ENCODE peak calls at places on chromosomes 16 and 17, in eight cellular contexts. X, P, R, Z, G, O, V and A are unnamed samples. For H3K4me1, the result is how much of the 10 kb centered on the place peaks cover.

GRCh38 chr16:49766280-49766679 is 89.6 kb downstream of the ZNF423 start:
- DNase-seq in V (no peak), R (no peak), P (no peak), Z (no peak), O (no peak), G (no peak), X (no peak), A (no peak)

GRCh38 chr17:78917451-78918307 is 7.5 kb downstream of the TIMP2 start:
- DNase-seq in Z (no peak), X (no peak), O (no peak), V (no peak), P (no peak), R (no peak), G (no peak), A (no peak)

GRCh38 chr17:66711936-66712335 is 123.0 kb upstream of the CACNG5 start:
- DNase-seq in P (peak), R (peak), X (no peak), Z (no peak), O (peak), G (no peak), V (no peak), A (no peak)

GRCh38 chr17:330993-331701 is 21.5 kb downstream of the RPH3AL start:
- DNase-seq in Z (no peak), X (peak), R (peak), P (no peak), V (peak), G (peak), O (peak), A (peak)

GRCh38 chr16:89922884-89923639 is at the start of gene TUBB3:
- DNase-seq in X (no peak), Z (peak), P (peak), V (peak), R (peak), G (peak), O (peak), A (peak)

GRCh38 chr17:12388206-12388605 is 277.5 kb upstream of the MYOCD start:
- DNase-seq in Z (no peak), P (no peak), G (no peak), X (no peak), O (no peak), V (no peak), R (no peak), A (no peak)

GRCh38 chr16:19210968-19211367 is 42.9 kb downstream of the SYT17 start:
- DNase-seq in P (no peak), V (no peak), X (no peak), G (no peak), R (no peak), O (no peak), Z (no peak), A (no peak)

GRCh38 chr17:44362479-44362963 is 1.1 kb downstream of the FAM171A2 start:
- DNase-seq in G (no peak), V (no peak), O (no peak), P (no peak), X (no peak), Z (no peak), R (no peak), A (no peak)

GRCh38 chr17:76266244-76266938 is 1.2 kb downstream of the UBALD2 start:
- DNase-seq in G (no peak), Z (no peak), O (no peak), X (no peak), P (no peak), R (no peak), V (no peak), A (no peak)

GRCh38 chr17:76264425-76264754 is 758 bp upstream of the UBALD2 start:
- DNase-seq in P (no peak), O (no peak), V (no peak), Z (no peak), R (no peak), G (no peak), X (no peak), A (no peak)

GRCh38 chr17:76265624-76266243 is 586 bp downstream of the UBALD2 start:
- DNase-seq in V (peak), Z (peak), X (no peak), R (peak), G (peak), P (peak), O (peak), A (peak)

GRCh38 chr17:76263896-76264295 is 1.3 kb upstream of the UBALD2 start:
- DNase-seq in R (no peak), G (no peak), Z (no peak), V (no peak), X (no peak), O (no peak), P (no peak), A (no peak)

DNA sequence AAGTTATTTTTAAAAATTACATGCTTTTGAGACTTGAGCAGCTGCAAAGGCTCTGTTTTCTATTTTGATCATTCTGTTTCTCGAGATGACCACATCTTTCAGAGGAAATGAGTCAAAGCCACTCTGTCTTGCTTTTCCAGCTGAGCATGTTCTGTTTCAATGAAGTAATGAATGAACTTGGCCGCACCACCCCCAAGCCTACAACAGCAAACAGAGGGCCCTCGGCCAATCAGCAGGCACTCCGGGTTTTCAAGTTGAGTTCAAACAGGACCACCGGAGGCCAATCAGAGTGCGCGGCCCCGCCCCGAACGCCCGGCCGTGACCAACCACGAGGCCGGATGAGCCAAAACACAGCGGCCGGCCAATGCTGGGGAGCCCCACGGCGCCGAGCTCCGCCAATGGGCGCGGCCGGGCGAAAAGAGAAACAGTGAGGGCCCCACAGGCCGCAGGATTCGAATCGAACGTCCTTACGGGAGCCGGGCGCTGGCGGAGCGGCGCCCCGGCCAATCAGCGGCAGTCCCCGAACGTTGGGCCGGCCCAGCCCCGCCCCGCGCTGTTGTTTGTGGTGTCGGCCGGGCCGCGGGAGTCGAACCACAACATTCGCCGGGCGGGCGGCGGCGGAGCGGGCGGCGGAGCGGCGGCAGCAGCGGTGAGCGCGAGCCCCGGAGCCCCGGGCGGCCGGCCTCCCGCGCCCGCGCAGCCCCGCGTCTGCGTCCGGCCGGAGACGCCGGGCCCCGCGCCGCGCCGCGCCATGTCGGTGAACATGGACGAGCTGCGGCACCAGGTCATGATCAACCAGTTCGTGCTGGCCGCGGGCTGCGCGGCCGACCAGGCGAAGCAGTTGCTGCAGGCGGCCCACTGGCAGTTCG is at the start of gene UBALD2:
- DNase-seq in V (peak), Z (peak), R (peak), O (peak), P (peak), X (peak), G (peak), A (peak)
- H3K4me1 ChIP-seq in V (under half), Z (under half), R (half or more), O (half or more), P (under half), X (under half), G (under half), A (half or more)

GRCh38 chr17:40284085-40284713 is 3.5 kb upstream of the CDC6 start:
- DNase-seq in Z (no peak), V (no peak), X (no peak), R (no peak), G (no peak), P (no peak), O (peak), A (no peak)
- TF ChIP-seq CTCF in Z (no peak), V (peak), X (peak), R (no peak), G (no peak), P (no peak), O (peak), A (peak)

GRCh38 chr17:42378597-42379594 is 9.3 kb downstream of the STAT3 start:
- DNase-seq in X (no peak), P (no peak), V (peak), R (no peak), O (no peak), Z (no peak), G (no peak), A (no peak)
- H3K4me3 ChIP-seq in X (peak), P (no peak), V (no peak), R (no peak), O (no peak), Z (no peak), G (peak), A (peak)

GRCh38 chr17:35051183-35051578 is 12.3 kb downstream of the RFFL start:
- DNase-seq in X (no peak), V (no peak), P (no peak), O (no peak), G (no peak), R (no peak), Z (no peak), A (no peak)

GRCh38 chr17:35052240-35052608 is 11.3 kb downstream of the RFFL start:
- DNase-seq in Z (no peak), X (no peak), G (no peak), O (no peak), V (no peak), P (no peak), R (no peak), A (no peak)

GRCh38 chr17:35052780-35053179 is 10.7 kb downstream of the RFFL start:
- DNase-seq in Z (no peak), R (no peak), O (no peak), G (no peak), P (no peak), X (no peak), V (no peak), A (no peak)

GRCh38 chr17:35053204-35053603 is 10.3 kb downstream of the RFFL start:
- DNase-seq in Z (no peak), V (no peak), O (no peak), X (no peak), G (no peak), P (no peak), R (no peak), A (no peak)

GRCh38 chr17:35051579-35052239 is 11.8 kb downstream of the RFFL start:
- DNase-seq in R (no peak), P (no peak), G (no peak), O (no peak), X (no peak), Z (no peak), V (no peak), A (no peak)
- H3K4me1 ChIP-seq in R (under half), P (under half), G (under half), O (half or more), X (under half), Z (under half), V (under half), A (under half)

GRCh38 chr16:71645450-71645849 is 19.5 kb downstream of the MARVELD3 start:
- DNase-seq in O (peak), X (no peak), G (no peak), Z (peak), P (no peak), R (no peak), V (no peak), A (no peak)
- TF ChIP-seq CTCF in O (peak), X (no peak), G (peak), Z (peak), P (no peak), R (peak), V (peak), A (peak)